ENCODE peak calls at places on chromosomes 4 and X, in ten cellular contexts. J is GM06990; V is psoas muscle; K is GM10248; A is A172; E is pancreas; B is caudate nucleus; N is upper lobe of right lung; Q is activated naive CD8-positive, alpha-beta T cell treated with anti-CD3 and anti-CD28 coated beads, Interleukin-2, amount 10 ng/mL, durations not matched to agents 7 days and 5 days; T is suprapubic skin. U is an unnamed sample.
A peak's percentile ranks its signal among the peaks of the same experiment; 100 is the strongest.

GRCh38 chr4:81457921-81458520 is 13.7 kb downstream of the RASGEF1B start:
- DNase-seq in A (no peak), V (no peak), N (no peak), J (no peak), B (no peak), T (no peak), K (no peak), E (no peak), Q (no peak), U (no peak)

GRCh38 chrX:41085883-41086626 is 810 bp downstream of the USP9X start:
- DNase-seq in V (peak; percentile 55), Q (peak; percentile 56), E (peak; percentile 60), K (peak; percentile 45), N (peak; percentile 73), J (peak; percentile 76), A (peak; percentile 46), B (peak; percentile 66), T (peak; percentile 80), U (no peak)

GRCh38 chrX:97743014-97743413 is 859.3 kb downstream of the RPA4 start:
- DNase-seq in B (no peak), Q (peak; percentile 12), N (no peak), T (no peak), E (no peak), A (no peak), K (no peak), J (no peak), V (no peak), U (no peak)

GRCh38 chrX:53036149-53036548 is 12.4 kb upstream of the GPR173 start:
- DNase-seq in J (no peak), T (no peak), N (no peak), A (no peak), E (no peak), B (no peak), Q (no peak), V (no peak), K (no peak), U (no peak)

GRCh38 chrX:102723456-102723855 is 2.9 kb downstream of the GPRASP3 start:
- DNase-seq in A (peak; percentile 0), V (no peak), K (no peak), J (no peak), N (no peak), T (no peak), B (no peak), E (no peak), Q (no peak), U (no peak)

GRCh38 chrX:38110231-38110630 is 103.9 kb downstream of the SYTL5 start:
- DNase-seq in T (no peak), J (no peak), Q (no peak), E (no peak), K (no peak), V (no peak), B (no peak), N (no peak), A (no peak), U (no peak)

GRCh38 chr4:23368081-23368697 is 521.7 kb downstream of the PPARGC1A start:
- DNase-seq in V (peak; percentile 25), N (no peak), A (peak; percentile 37), E (no peak), K (no peak), J (no peak), Q (no peak), T (no peak), B (no peak), U (peak; percentile 21)

GRCh38 chrX:54928876-54929275 is 8.3 kb downstream of the TRO start:
- DNase-seq in N (no peak), Q (no peak), J (no peak), E (no peak), K (no peak), T (no peak), V (no peak), B (no peak), A (no peak), U (no peak)

GRCh38 chr4:139214039-139214534 is 37.1 kb upstream of the ELF2 start:
- DNase-seq in Q (no peak), K (peak; percentile 78), V (peak; percentile 22), T (no peak), A (no peak), E (peak; percentile 29), J (peak; percentile 76), N (no peak), B (no peak), U (no peak)